ENCODE peak calls at places on chromosomes 5 and 9, in eight cellular contexts. Y is fibroblast of lung; G is stimulated activated CD4-positive, alpha-beta T cell treated with anti-CD3 and anti-CD28 coated beads, Interleukin-12 subunit alpha, Interleukin-12 subunit beta, amount 100 ng/mL, for 48 hours; R is neuronal stem cell; I is activated gamma-delta T cell; M is RWPE1; K is HEK293T; L is IMR-90. B is an unnamed sample.

GRCh38 chr9:127388037-127388855 is 8.7 kb upstream of the SLC2A8 start:
- DNase-seq in Y (peak; percentile 97), G (peak; percentile 72), R (no peak), I (no peak), M (peak; percentile 97), K (peak; percentile 83), L (peak; percentile 98), B (peak; percentile 64)

GRCh38 chr9:2420488-2421056 is 201.0 kb upstream of the VLDLR start:
- DNase-seq in Y (no peak), G (no peak), R (no peak), I (no peak), M (no peak), K (no peak), L (no peak), B (no peak)

GRCh38 chr9:16721972-16722371 is 148.5 kb downstream of the BNC2 start:
- DNase-seq in Y (peak; percentile 89), G (no peak), R (no peak), I (no peak), M (no peak), K (no peak), L (peak; percentile 30), B (no peak)

GRCh38 chr5:95238560-95239325 is 46.2 kb downstream of the MCTP1 start:
- DNase-seq in Y (peak; percentile 59), G (no peak), R (no peak), I (no peak), M (peak; percentile 16), K (no peak), L (peak; percentile 1), B (no peak)

GRCh38 chr5:176416123-176416924 is at the start of gene CLTB:
- DNase-seq in Y (peak; percentile 79), G (peak; percentile 89), R (peak; percentile 87), I (peak; percentile 90), M (peak; percentile 90), K (peak; percentile 99), L (peak; percentile 78), B (peak; percentile 85)

GRCh38 chr5:160173-160510 is 31.2 kb upstream of the LRRC14B start:
- DNase-seq in Y (peak; percentile 32), G (no peak), R (no peak), I (no peak), M (no peak), K (no peak), L (peak; percentile 65), B (no peak)

GRCh38 chr5:151491059-151491458 is 43.7 kb downstream of the SLC36A1 start:
- DNase-seq in Y (no peak), G (no peak), R (no peak), I (no peak), M (no peak), K (no peak), L (no peak), B (no peak)

GRCh38 chr9:91949293-91949945 is 609 bp downstream of the ROR2 start:
- DNase-seq in Y (no peak), G (no peak), R (peak; percentile 41), I (no peak), M (no peak), K (peak; percentile 25), L (no peak), B (no peak)

GRCh38 chr5:35804201-35804653 is 52.5 kb upstream of the IL7R start:
- DNase-seq in Y (no peak), G (no peak), R (no peak), I (no peak), M (no peak), K (no peak), L (no peak), B (peak; percentile 46)

GRCh38 chr9:126667190-126668055 is 53.7 kb downstream of the LMX1B start:
- DNase-seq in Y (no peak), G (no peak), R (no peak), I (no peak), M (no peak), K (no peak), L (no peak), B (no peak)

GRCh38 chr5:360277-361027 is 38.9 kb downstream of the AHRR start:
- DNase-seq in Y (no peak), G (no peak), R (no peak), I (no peak), M (no peak), K (no peak), L (no peak), B (no peak)

GRCh38 chr9:4238522-4238921 is 61.3 kb downstream of the GLIS3 start:
- DNase-seq in Y (no peak), G (no peak), R (no peak), I (no peak), M (no peak), K (no peak), L (peak; percentile 70), B (no peak)

GRCh38 chr9:673966-674526 is 167.5 kb upstream of the DMRT1 start:
- DNase-seq in Y (no peak), G (no peak), R (peak; percentile 35), I (no peak), M (no peak), K (no peak), L (no peak), B (no peak)

GRCh38 chr5:68171101-68171558 is 44.4 kb upstream of the PIK3R1 start:
- DNase-seq in Y (peak; percentile 98), G (no peak), R (peak; percentile 31), I (no peak), M (no peak), K (no peak), L (peak; percentile 11), B (no peak)

GRCh38 chr9:76562511-76562911 is 103.5 kb downstream of the GCNT1 start:
- DNase-seq in Y (peak; percentile 67), G (no peak), R (no peak), I (no peak), M (peak; percentile 36), K (no peak), L (peak; percentile 59), B (no peak)

GRCh38 chr9:92986175-92987110 is 39.1 kb downstream of the FGD3 start:
- DNase-seq in Y (peak; percentile 6), G (no peak), R (no peak), I (no peak), M (no peak), K (no peak), L (no peak), B (no peak)

GRCh38 chr5:14768838-14769365 is 102.7 kb downstream of the ANKH start:
- DNase-seq in Y (no peak), G (no peak), R (no peak), I (no peak), M (no peak), K (no peak), L (no peak), B (no peak)

GRCh38 chr9:15642369-15642962 is 89.6 kb downstream of the CCDC171 start:
- DNase-seq in Y (peak; percentile 75), G (no peak), R (no peak), I (no peak), M (peak; percentile 42), K (peak; percentile 19), L (peak; percentile 53), B (no peak)

GRCh38 chr5:14818931-14819790 is 52.4 kb downstream of the ANKH start:
- DNase-seq in Y (no peak), G (no peak), R (no peak), I (no peak), M (no peak), K (no peak), L (no peak), B (peak; percentile 68)

GRCh38 chr5:10489810-10490426 is 48.2 kb downstream of the ROPN1L start:
- DNase-seq in Y (peak; percentile 24), G (no peak), R (no peak), I (no peak), M (no peak), K (no peak), L (peak; percentile 31), B (no peak)

GRCh38 chr5:132677191-132677590 is 3.4 kb downstream of the IL4 start:
- DNase-seq in Y (peak; percentile 82), G (no peak), R (no peak), I (no peak), M (peak; percentile 98), K (no peak), L (peak; percentile 91), B (no peak)

GRCh38 chr5:78359831-78360673 is at the start of gene SCAMP1:
- DNase-seq in Y (peak; percentile 92), G (peak; percentile 89), R (peak; percentile 96), I (peak; percentile 89), M (peak; percentile 94), K (peak; percentile 91), L (peak; percentile 92), B (peak; percentile 97)